ENCODE peak calls at places on chromosome 2, in four cellular contexts. G is adrenal gland, U is aorta, Q is fibroblast of lung. Y is an unnamed sample. For H3K4me1, the result is how much of the 10 kb centered on the place peaks cover.

GRCh38 chr2:202831241-202831997 is 40.1 kb downstream of the ICA1L start:
- DNase-seq in U (no peak), Q (peak), G (peak), Y (no peak)

GRCh38 chr2:98909381-98910211 is 26.4 kb downstream of the CRACDL start:
- DNase-seq in Q (peak), U (no peak), G (no peak), Y (no peak)

GRCh38 chr2:220246356-220246755 is 618.9 kb downstream of the SLC4A3 start:
- DNase-seq in Q (no peak), G (no peak), U (no peak), Y (no peak)

GRCh38 chr2:34229998-34230397 is 630.9 kb upstream of the FAM98A start:
- DNase-seq in U (no peak), Q (no peak), G (no peak), Y (no peak)

GRCh38 chr2:159381574-159381973 is 95.1 kb upstream of the WDSUB1 start:
- DNase-seq in Q (peak), G (no peak), U (no peak), Y (no peak)

GRCh38 chr2:234628953-234629352 is 132.1 kb upstream of the ARL4C start:
- DNase-seq in G (no peak), Q (no peak), U (no peak), Y (no peak)

GRCh38 chr2:241810304-241811208 is 1.6 kb downstream of the NEU4 start:
- DNase-seq in G (no peak), U (peak), Q (no peak), Y (no peak)

GRCh38 chr2:174158003-174158402 is 90.3 kb downstream of the OLA1 start:
- DNase-seq in G (no peak), U (no peak), Q (no peak), Y (no peak)

GRCh38 chr2:238495422-238495821 is 68.7 kb downstream of the ASB1 start:
- DNase-seq in U (no peak), Q (no peak), G (no peak), Y (no peak)

GRCh38 chr2:147600646-147601045 is 244.2 kb upstream of the ACVR2A start:
- DNase-seq in U (no peak), Q (no peak), G (no peak), Y (no peak)

GRCh38 chr2:67050621-67051020 is 346.5 kb upstream of the ETAA1 start:
- DNase-seq in U (no peak), G (no peak), Q (no peak), Y (no peak)

GRCh38 chr2:8418721-8419120 is 263.1 kb upstream of the ID2 start:
- DNase-seq in Q (peak), U (no peak), G (no peak), Y (no peak)

GRCh38 chr2:70360661-70361316 is 58.9 kb upstream of the FAM136A start:
- DNase-seq in Q (no peak), G (no peak), U (no peak), Y (no peak)

GRCh38 chr2:111622859-111623258 is 261.1 kb downstream of the ANAPC1 start:
- DNase-seq in G (no peak), U (peak), Q (peak), Y (no peak)

GRCh38 chr2:219350938-219351280 is 18.4 kb upstream of the RESP18 start:
- DNase-seq in Q (no peak), U (no peak), G (no peak), Y (no peak)

GRCh38 chr2:45852450-45853150 is 201.1 kb downstream of the PRKCE start:
- DNase-seq in U (no peak), Q (no peak), G (no peak), Y (no peak)

GRCh38 chr2:156009293-156009692 is 323.2 kb downstream of the NR4A2 start:
- DNase-seq in Q (no peak), G (no peak), U (no peak), Y (no peak)

GRCh38 chr2:212327171-212327809 is 211.3 kb downstream of the ERBB4 start:
- DNase-seq in U (no peak), G (no peak), Q (no peak), Y (no peak)

GRCh38 chr2:109423556-109424359 is 190.0 kb downstream of the SEPTIN10 start:
- DNase-seq in Q (no peak), G (no peak), U (peak), Y (no peak)

GRCh38 chr2:221563601-221564000 is 8.5 kb downstream of the EPHA4 start:
- DNase-seq in G (no peak), U (no peak), Q (no peak), Y (no peak)

GRCh38 chr2:180663016-180663471 is 317.4 kb upstream of the UBE2E3 start:
- DNase-seq in G (no peak), U (no peak), Q (no peak), Y (no peak)

GRCh38 chr2:24011278-24012104 is 1.6 kb downstream of the MFSD2B start:
- DNase-seq in Q (no peak), U (no peak), G (no peak), Y (no peak)

GRCh38 chr2:43246641-43247040 is 20.2 kb upstream of the ZFP36L2 start:
- DNase-seq in G (no peak), Q (no peak), U (no peak), Y (no peak)

GRCh38 chr2:20796374-20796791 is 26.5 kb downstream of the LDAH start:
- DNase-seq in Q (peak), U (no peak), G (no peak), Y (no peak)

GRCh38 chr2:79001285-79001684 is 24.2 kb upstream of the REG3G start:
- DNase-seq in Q (no peak), U (no peak), G (no peak), Y (no peak)

GRCh38 chr2:74481961-74482800 is 617 bp downstream of the CCDC142 start:
- DNase-seq in Q (peak), G (peak), U (peak), Y (no peak)

GRCh38 chr2:123502926-123503325 is 522.2 kb upstream of the CNTNAP5 start:
- DNase-seq in U (no peak), G (no peak), Q (peak), Y (no peak)

GRCh38 chr2:55025627-55026026 is 24.6 kb downstream of the RTN4 start:
- DNase-seq in U (no peak), Q (no peak), G (no peak), Y (no peak)
- H3K4me1 ChIP-seq in U (under half), Q (under half), G (under half), Y (under half)

GRCh38 chr2:9714630-9715214 is 83.9 kb upstream of the YWHAQ start:
- DNase-seq in Q (no peak), G (no peak), U (no peak), Y (no peak)
- H3K4me1 ChIP-seq in Q (under half), G (under half), U (under half), Y (under half)

DNA sequence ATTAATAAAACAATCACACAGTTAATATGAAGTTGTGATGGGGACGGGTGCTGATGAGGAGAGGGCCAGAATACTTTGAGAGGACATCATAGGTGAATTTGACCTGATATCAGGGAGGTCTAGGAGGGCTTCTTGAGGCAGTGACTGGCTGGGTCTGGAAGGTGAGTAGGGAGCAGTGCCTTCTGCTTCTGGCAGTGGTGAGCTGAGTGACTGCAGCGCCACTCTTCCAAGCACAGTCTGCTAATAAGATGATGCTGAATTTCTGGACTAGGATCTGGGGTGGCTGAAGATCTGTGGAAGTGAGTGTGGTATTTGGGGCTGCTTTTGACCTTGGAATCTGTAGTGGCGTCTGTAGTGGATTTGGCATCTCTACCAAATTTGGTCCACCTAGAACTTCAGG is 5.5 kb downstream of the DGKD start:
- DNase-seq in Q (no peak), U (no peak), G (no peak), Y (no peak)
- H3K4me1 ChIP-seq in Q (under half), U (under half), G (under half), Y (under half)

GRCh38 chr2:218226903-218227302 is 9.9 kb downstream of the ARPC2 start:
- DNase-seq in U (no peak), Q (no peak), G (no peak), Y (no peak)
- H3K4me1 ChIP-seq in U (under half), Q (under half), G (under half), Y (under half)

GRCh38 chr2:201256001-201256544 is 4.3 kb upstream of the CASP8 start:
- DNase-seq in U (no peak), G (no peak), Q (peak), Y (no peak)
- H3K4me1 ChIP-seq in U (under half), G (under half), Q (under half), Y (under half)

GRCh38 chr2:30162821-30163220 is 16.0 kb downstream of the YPEL5 start:
- DNase-seq in G (no peak), Q (no peak), U (no peak), Y (no peak)
- H3K4me1 ChIP-seq in G (under half), Q (under half), U (under half), Y (under half)

DNA sequence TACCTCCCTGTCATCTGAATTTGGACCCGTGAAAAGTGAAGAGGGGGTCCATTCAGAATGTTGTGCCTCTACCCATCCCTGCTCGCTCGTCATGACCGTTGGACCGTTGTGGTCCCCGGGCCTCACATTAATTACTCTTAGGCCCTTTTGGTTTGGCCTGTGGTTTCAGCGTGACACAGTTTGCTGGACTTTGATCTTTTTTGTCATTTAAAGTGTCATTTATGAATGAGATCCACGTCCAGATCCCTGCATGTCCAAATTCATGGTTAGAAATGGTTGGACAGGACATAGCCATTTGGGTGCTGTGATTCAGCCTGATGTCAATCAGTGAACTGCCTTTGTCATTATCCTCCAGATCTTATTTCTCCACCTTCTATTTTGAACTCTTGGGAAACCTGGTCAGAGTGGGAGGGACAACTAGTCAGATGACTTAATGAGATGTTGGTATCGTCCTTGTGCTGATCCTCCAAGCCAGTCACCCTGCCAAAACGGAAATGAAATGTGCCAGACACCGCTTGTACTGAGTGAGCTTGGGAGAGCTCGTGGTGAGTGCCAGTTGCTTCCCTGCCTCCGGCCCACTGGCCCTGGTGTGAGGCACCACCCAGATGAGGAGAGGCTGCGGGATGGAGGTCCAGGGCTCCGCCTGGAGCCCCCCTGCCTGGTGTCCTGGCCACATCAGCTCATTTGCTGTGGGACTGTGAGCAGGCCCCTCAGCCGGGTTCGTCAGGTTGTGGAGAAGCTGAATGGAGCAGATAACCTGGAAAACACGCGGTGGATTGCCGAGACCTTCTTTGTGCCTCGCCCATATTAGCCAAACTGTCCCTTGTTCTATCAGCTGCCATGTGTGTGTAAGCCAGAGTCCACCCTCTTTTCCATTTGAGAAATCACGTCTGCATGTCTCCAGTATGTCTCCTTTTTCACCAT is 70.0 kb downstream of the DGKD start:
- DNase-seq in U (no peak), G (no peak), Q (no peak), Y (no peak)
- H3K4me1 ChIP-seq in U (under half), G (under half), Q (under half), Y (under half)

GRCh38 chr2:25416674-25417073 is 74.9 kb upstream of the DNMT3A start:
- DNase-seq in Q (no peak), G (no peak), U (no peak), Y (no peak)

GRCh38 chr2:25418944-25419677 is 77.4 kb upstream of the DNMT3A start:
- DNase-seq in U (no peak), G (no peak), Q (peak), Y (no peak)

GRCh38 chr2:25420820-25421237 is 79.1 kb upstream of the DNMT3A start:
- DNase-seq in G (no peak), U (no peak), Q (no peak), Y (no peak)

GRCh38 chr2:25419678-25420242 is 78.0 kb upstream of the DNMT3A start:
- DNase-seq in Q (no peak), G (no peak), U (no peak), Y (no peak)

DNA sequence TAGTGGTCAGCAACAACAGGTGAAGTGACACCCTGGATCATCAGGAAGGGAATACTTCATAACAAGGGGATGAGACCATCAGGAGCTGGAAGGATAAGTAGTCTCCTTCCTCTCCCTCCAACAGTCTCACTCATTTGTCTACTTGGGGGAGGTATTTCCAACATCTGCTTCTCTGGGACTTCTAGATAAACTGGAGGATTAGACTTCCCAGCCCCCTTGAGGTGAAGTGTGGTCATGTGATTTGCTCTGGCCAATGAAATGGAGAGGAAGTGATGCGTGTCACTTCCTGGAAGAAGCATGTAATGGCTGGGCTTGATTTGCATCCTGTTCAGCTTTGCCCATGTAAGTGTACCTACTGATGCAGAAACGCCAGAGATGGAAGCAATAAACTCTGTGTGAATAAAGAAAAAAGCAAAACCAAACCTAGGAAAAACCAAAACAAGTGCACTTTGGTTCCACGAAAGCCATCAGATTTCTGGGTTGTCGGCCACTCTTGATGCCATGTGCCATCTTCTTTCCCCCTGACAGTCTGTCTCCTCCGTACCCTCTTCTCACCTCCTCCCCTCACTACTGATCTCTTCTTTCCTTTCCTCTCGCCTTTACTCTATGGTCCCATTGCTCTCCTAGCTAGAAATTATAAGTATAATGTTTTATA is 76.1 kb upstream of the DNMT3A start:
- DNase-seq in U (no peak), Q (no peak), G (no peak), Y (no peak)
- H3K4me1 ChIP-seq in U (under half), Q (under half), G (under half), Y (under half)

Y was measured in RWPE2.